ENCODE peak calls at places on chromosomes 4 and X, in eight cellular contexts. One of them, this sample, is unnamed. For H3K4me1 and H3K27me3, the result is how much of the 10 kb centered on the place peaks cover.

GRCh38 chrX:3026074-3026588 is 15.1 kb upstream of the ARSF start:
- DNase-seq in GM23338: no peak
- DNase-seq in CD8-positive, alpha-beta T cell: no peak
- DNase-seq in lung: no peak
- DNase-seq in heart left ventricle: no peak
- DNase-seq in HAP-1: no peak
- DNase-seq in GM23248: no peak
- DNase-seq in tibial artery: no peak
- DNase-seq in this sample: no peak

GRCh38 chr4:122700178-122700725 is 32.3 kb upstream of the BBS12 start:
- DNase-seq in GM23338: peak
- DNase-seq in CD8-positive, alpha-beta T cell: no peak
- DNase-seq in lung: no peak
- DNase-seq in heart left ventricle: peak
- DNase-seq in HAP-1: no peak
- DNase-seq in GM23248: peak
- DNase-seq in tibial artery: no peak
- DNase-seq in this sample: no peak

GRCh38 chrX:17553451-17553850 is 178.5 kb downstream of the NHS start:
- DNase-seq in GM23338: peak
- DNase-seq in CD8-positive, alpha-beta T cell: no peak
- DNase-seq in lung: no peak
- DNase-seq in heart left ventricle: no peak
- DNase-seq in HAP-1: no peak
- DNase-seq in GM23248: peak
- DNase-seq in tibial artery: peak
- DNase-seq in this sample: peak

GRCh38 chr4:77586953-77587383 is 18.7 kb upstream of the CXCL13 start:
- DNase-seq in GM23338: no peak
- DNase-seq in CD8-positive, alpha-beta T cell: no peak
- DNase-seq in lung: no peak
- DNase-seq in heart left ventricle: no peak
- DNase-seq in HAP-1: no peak
- DNase-seq in GM23248: peak
- DNase-seq in tibial artery: no peak
- DNase-seq in this sample: no peak

GRCh38 chr4:187416236-187416635 is 579.3 kb upstream of the ZFP42 start:
- DNase-seq in GM23338: no peak
- DNase-seq in CD8-positive, alpha-beta T cell: no peak
- DNase-seq in lung: no peak
- DNase-seq in heart left ventricle: no peak
- DNase-seq in HAP-1: no peak
- DNase-seq in GM23248: no peak
- DNase-seq in tibial artery: no peak
- DNase-seq in this sample: no peak

GRCh38 chrX:45743906-45744625 is 543.4 kb upstream of the DIPK2B start:
- DNase-seq in GM23338: no peak
- DNase-seq in CD8-positive, alpha-beta T cell: no peak
- DNase-seq in lung: no peak
- DNase-seq in heart left ventricle: no peak
- DNase-seq in HAP-1: no peak
- DNase-seq in GM23248: peak
- DNase-seq in tibial artery: no peak
- DNase-seq in this sample: no peak

GRCh38 chrX:40201486-40201885 is 103.7 kb upstream of the BCOR start:
- DNase-seq in GM23338: no peak
- DNase-seq in CD8-positive, alpha-beta T cell: peak
- DNase-seq in lung: no peak
- DNase-seq in heart left ventricle: no peak
- DNase-seq in HAP-1: no peak
- DNase-seq in GM23248: no peak
- DNase-seq in tibial artery: no peak
- DNase-seq in this sample: no peak

GRCh38 chr4:154407483-154407882 is 84.1 kb downstream of the DCHS2 start:
- DNase-seq in GM23338: no peak
- DNase-seq in CD8-positive, alpha-beta T cell: no peak
- DNase-seq in lung: no peak
- DNase-seq in heart left ventricle: no peak
- DNase-seq in HAP-1: no peak
- DNase-seq in GM23248: no peak
- DNase-seq in tibial artery: no peak
- DNase-seq in this sample: no peak

GRCh38 chrX:153032397-153033118 is 23.7 kb upstream of the PNMA3 start:
- DNase-seq in GM23338: peak
- DNase-seq in CD8-positive, alpha-beta T cell: peak
- DNase-seq in lung: peak
- DNase-seq in heart left ventricle: peak
- DNase-seq in HAP-1: peak
- DNase-seq in GM23248: peak
- DNase-seq in tibial artery: peak
- DNase-seq in this sample: peak

GRCh38 chrX:20362268-20363002 is 95.7 kb upstream of the RPS6KA3 start:
- DNase-seq in GM23338: no peak
- DNase-seq in CD8-positive, alpha-beta T cell: no peak
- DNase-seq in lung: peak
- DNase-seq in heart left ventricle: no peak
- DNase-seq in HAP-1: no peak
- DNase-seq in GM23248: peak
- DNase-seq in tibial artery: no peak
- DNase-seq in this sample: no peak

GRCh38 chrX:20361890-20362262 is 95.2 kb upstream of the RPS6KA3 start:
- DNase-seq in GM23338: no peak
- DNase-seq in CD8-positive, alpha-beta T cell: no peak
- DNase-seq in lung: no peak
- DNase-seq in heart left ventricle: no peak
- DNase-seq in HAP-1: no peak
- DNase-seq in GM23248: peak
- DNase-seq in tibial artery: no peak
- DNase-seq in this sample: no peak

GRCh38 chrX:20364238-20364637 is 97.5 kb upstream of the RPS6KA3 start:
- DNase-seq in GM23338: no peak
- DNase-seq in CD8-positive, alpha-beta T cell: no peak
- DNase-seq in lung: no peak
- DNase-seq in heart left ventricle: no peak
- DNase-seq in HAP-1: no peak
- DNase-seq in GM23248: no peak
- DNase-seq in tibial artery: no peak
- DNase-seq in this sample: no peak

GRCh38 chrX:20363003-20363674 is 96.4 kb upstream of the RPS6KA3 start:
- DNase-seq in GM23338: no peak
- DNase-seq in CD8-positive, alpha-beta T cell: no peak
- DNase-seq in lung: no peak
- DNase-seq in heart left ventricle: no peak
- DNase-seq in HAP-1: no peak
- DNase-seq in GM23248: peak
- DNase-seq in tibial artery: no peak
- DNase-seq in this sample: no peak

GRCh38 chrX:20361081-20361889 is 94.6 kb upstream of the RPS6KA3 start:
- DNase-seq in GM23338: no peak
- DNase-seq in CD8-positive, alpha-beta T cell: no peak
- DNase-seq in lung: peak
- DNase-seq in heart left ventricle: no peak
- DNase-seq in HAP-1: no peak
- DNase-seq in GM23248: peak
- DNase-seq in tibial artery: peak
- DNase-seq in this sample: no peak
- H3K4me3 ChIP-seq in GM23338: no peak
- H3K4me3 ChIP-seq in CD8-positive, alpha-beta T cell: no peak
- H3K4me3 ChIP-seq in lung: no peak
- H3K4me3 ChIP-seq in heart left ventricle: no peak
- H3K4me3 ChIP-seq in HAP-1: no peak
- H3K4me3 ChIP-seq in GM23248: peak
- H3K4me3 ChIP-seq in tibial artery: no peak
- H3K4me3 ChIP-seq in this sample: no peak

DNA sequence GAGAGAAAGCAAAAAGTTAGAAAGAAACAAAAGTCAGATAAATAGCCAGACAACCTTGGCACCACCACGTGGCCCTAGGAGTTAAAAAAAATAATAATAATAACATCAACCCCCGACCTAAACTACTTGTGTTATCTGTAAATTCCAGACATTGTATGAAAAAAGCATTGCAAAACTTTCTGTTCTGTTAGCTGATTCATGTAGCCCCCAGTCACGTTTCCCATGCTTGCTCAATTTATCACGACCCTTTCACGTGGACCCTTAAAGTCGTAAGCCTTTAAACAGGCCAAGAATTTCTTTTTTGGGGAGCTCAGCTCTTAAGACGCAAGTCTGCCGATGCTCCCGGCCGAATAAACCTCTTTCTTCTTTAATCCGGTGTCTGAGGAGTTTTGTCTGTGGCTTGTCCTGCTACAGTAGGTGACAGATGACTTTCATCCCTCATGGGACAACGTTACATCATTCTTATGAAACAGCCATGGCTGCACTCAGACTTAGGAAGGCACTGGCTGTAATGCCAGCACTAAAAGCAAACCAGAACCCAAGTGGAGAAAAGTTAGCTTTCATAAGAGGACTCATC is 521 bp downstream of the ACOX3 start:
- DNase-seq in GM23338: peak
- DNase-seq in CD8-positive, alpha-beta T cell: no peak
- DNase-seq in lung: no peak
- DNase-seq in heart left ventricle: no peak
- DNase-seq in HAP-1: no peak
- DNase-seq in GM23248: no peak
- DNase-seq in tibial artery: peak
- DNase-seq in this sample: no peak
- H3K4me1 ChIP-seq in GM23338: under half
- H3K4me1 ChIP-seq in CD8-positive, alpha-beta T cell: half or more
- H3K4me1 ChIP-seq in lung: under half
- H3K4me1 ChIP-seq in heart left ventricle: under half
- H3K4me1 ChIP-seq in HAP-1: under half
- H3K4me1 ChIP-seq in GM23248: under half
- H3K4me1 ChIP-seq in tibial artery: under half
- H3K4me1 ChIP-seq in this sample: under half

DNA sequence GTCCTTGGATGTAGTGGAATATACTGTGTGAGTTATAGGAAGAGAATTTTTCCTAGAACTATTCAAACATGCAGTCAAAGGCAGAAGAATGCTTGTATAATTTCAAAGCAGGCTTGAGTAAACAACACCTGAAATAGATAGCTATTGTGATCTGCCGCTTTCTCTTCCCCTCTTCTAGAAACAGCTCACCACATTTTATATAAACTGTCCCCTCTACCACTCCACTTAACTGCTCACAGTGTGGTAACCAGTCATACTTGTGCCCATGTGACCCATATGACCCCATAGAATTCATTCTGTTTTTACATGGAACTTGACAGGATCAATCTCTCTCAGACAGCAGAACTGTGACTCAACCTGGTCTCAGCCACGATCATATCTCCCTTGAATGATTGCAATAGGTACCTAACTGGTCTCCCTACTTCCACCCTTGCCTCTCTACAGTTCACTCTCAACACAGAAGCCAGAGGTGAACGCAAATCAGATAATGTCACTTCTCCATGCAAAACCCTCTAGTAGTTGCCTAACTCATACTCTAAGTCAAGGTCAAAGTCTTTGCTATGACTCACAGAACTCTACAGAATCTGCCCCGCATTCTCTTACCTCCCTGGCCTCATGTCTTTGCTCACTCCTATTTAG is 85.6 kb upstream of the EFHC2 start:
- DNase-seq in GM23338: no peak
- DNase-seq in CD8-positive, alpha-beta T cell: no peak
- DNase-seq in lung: no peak
- DNase-seq in heart left ventricle: no peak
- DNase-seq in HAP-1: no peak
- DNase-seq in GM23248: no peak
- DNase-seq in tibial artery: no peak
- DNase-seq in this sample: no peak
- H3K27me3 ChIP-seq in GM23338: under half
- H3K27me3 ChIP-seq in CD8-positive, alpha-beta T cell: under half
- H3K27me3 ChIP-seq in lung: under half
- H3K27me3 ChIP-seq in heart left ventricle: under half
- H3K27me3 ChIP-seq in HAP-1: under half
- H3K27me3 ChIP-seq in GM23248: under half
- H3K27me3 ChIP-seq in tibial artery: under half
- H3K27me3 ChIP-seq in this sample: under half

GRCh38 chrX:101417981-101418841 is 10.2 kb downstream of the HNRNPH2 start:
- DNase-seq in GM23338: peak
- DNase-seq in CD8-positive, alpha-beta T cell: peak
- DNase-seq in lung: peak
- DNase-seq in heart left ventricle: peak
- DNase-seq in HAP-1: no peak
- DNase-seq in GM23248: peak
- DNase-seq in tibial artery: peak
- DNase-seq in this sample: peak

GRCh38 chrX:101417190-101417589 is 9.2 kb downstream of the HNRNPH2 start:
- DNase-seq in GM23338: no peak
- DNase-seq in CD8-positive, alpha-beta T cell: no peak
- DNase-seq in lung: no peak
- DNase-seq in heart left ventricle: no peak
- DNase-seq in HAP-1: no peak
- DNase-seq in GM23248: no peak
- DNase-seq in tibial artery: no peak
- DNase-seq in this sample: no peak

GRCh38 chrX:101411984-101412383 is 4.0 kb downstream of the HNRNPH2 start:
- DNase-seq in GM23338: no peak
- DNase-seq in CD8-positive, alpha-beta T cell: no peak
- DNase-seq in lung: no peak
- DNase-seq in heart left ventricle: no peak
- DNase-seq in HAP-1: no peak
- DNase-seq in GM23248: no peak
- DNase-seq in tibial artery: no peak
- DNase-seq in this sample: no peak

GRCh38 chrX:101416691-101417090 is 8.7 kb downstream of the HNRNPH2 start:
- DNase-seq in GM23338: no peak
- DNase-seq in CD8-positive, alpha-beta T cell: no peak
- DNase-seq in lung: no peak
- DNase-seq in heart left ventricle: no peak
- DNase-seq in HAP-1: no peak
- DNase-seq in GM23248: no peak
- DNase-seq in tibial artery: no peak
- DNase-seq in this sample: no peak

DNA sequence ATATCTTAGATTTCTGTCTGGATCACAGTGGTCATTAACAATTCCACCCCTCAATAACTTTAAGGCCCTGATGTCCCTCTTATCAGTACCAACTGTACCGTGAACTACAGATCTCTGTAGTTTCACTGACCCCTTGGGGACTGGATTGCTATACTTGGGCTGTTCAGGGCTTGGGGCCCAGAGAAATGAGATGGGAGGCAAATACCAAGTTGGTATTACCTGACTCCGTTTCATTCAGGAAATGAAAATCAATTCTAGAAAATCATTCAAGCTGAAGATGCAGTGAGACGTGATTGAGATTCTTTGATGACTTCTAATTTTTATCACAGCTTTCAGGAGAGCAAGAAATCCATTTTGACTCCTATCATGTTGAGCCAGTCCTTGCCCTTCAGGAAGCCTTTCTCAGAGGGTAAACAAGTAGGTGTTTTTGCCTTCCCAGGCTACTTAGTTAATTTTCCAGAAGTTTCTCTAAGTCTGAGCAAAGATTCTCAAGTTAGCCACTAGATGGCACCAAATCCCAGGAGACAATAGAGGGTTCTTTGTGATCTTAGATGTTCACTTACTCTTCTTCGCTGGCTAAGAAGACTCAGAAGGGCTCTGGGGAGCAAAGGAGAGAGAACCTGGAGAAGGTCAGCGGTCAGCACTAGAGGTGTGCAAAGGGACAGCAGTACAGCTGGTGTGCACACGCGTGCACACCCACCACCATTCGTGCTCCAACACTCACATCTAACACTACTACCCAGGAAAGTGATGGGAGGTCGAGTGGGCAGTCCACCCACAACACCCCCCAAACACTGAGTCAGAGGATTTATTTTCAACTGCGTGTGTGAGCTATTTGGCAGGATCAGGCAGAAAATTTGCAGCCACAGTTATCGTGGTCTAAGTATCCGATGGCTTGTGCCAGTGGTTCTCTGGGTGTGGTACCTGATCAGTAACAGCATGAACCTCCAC is 7.4 kb downstream of the HNRNPH2 start:
- DNase-seq in GM23338: peak
- DNase-seq in CD8-positive, alpha-beta T cell: no peak
- DNase-seq in lung: peak
- DNase-seq in heart left ventricle: no peak
- DNase-seq in HAP-1: peak
- DNase-seq in GM23248: peak
- DNase-seq in tibial artery: no peak
- DNase-seq in this sample: no peak
- H3K4me3 ChIP-seq in GM23338: no peak
- H3K4me3 ChIP-seq in CD8-positive, alpha-beta T cell: no peak
- H3K4me3 ChIP-seq in lung: no peak
- H3K4me3 ChIP-seq in heart left ventricle: no peak
- H3K4me3 ChIP-seq in HAP-1: no peak
- H3K4me3 ChIP-seq in GM23248: no peak
- H3K4me3 ChIP-seq in tibial artery: no peak
- H3K4me3 ChIP-seq in this sample: no peak

This sample was measured in aorta.